ENCODE peak calls at places on chromosomes 11 and 22, in nine cellular contexts. U is IMR-90; E is CD8-positive, alpha-beta memory T cell; B is HepG2; S is colonic mucosa; K is prostate gland; M is cardiac muscle cell; T is stomach; V is mesenchymal stem cell. N is an unnamed sample. For H3K4me1, the result is how much of the 10 kb centered on the place peaks cover.

GRCh38 chr11:13011366-13012036 is 2.4 kb downstream of the RASSF10 start:
- DNase-seq in U (no peak), E (no peak), B (no peak), S (no peak), K (no peak), M (no peak), T (no peak), V (no peak), N (peak)

GRCh38 chr11:15933896-15934625 is 422.3 kb downstream of the SOX6 start:
- DNase-seq in U (peak), E (no peak), B (no peak), S (no peak), K (no peak), M (peak), T (no peak), V (no peak), N (peak)

GRCh38 chr11:44958165-44958564 is 7.5 kb upstream of the TP53I11 start:
- DNase-seq in U (no peak), E (no peak), B (no peak), S (peak), K (no peak), M (no peak), T (peak), V (no peak), N (peak)

GRCh38 chr22:23504522-23504921 is 75.6 kb downstream of the IGLL1 start:
- DNase-seq in U (no peak), E (no peak), B (no peak), S (no peak), K (no peak), M (peak), T (no peak), V (no peak), N (no peak)

GRCh38 chr22:17013396-17014100 is 5.5 kb upstream of the GAB4 start:
- DNase-seq in U (no peak), E (no peak), B (no peak), S (no peak), K (no peak), M (no peak), T (no peak), V (no peak), N (no peak)

GRCh38 chr22:37926358-37926757 is 20.3 kb downstream of the MICALL1 start:
- DNase-seq in U (no peak), E (no peak), B (no peak), S (no peak), K (no peak), M (no peak), T (peak), V (no peak), N (no peak)

GRCh38 chr11:86152006-86152862 is 83.3 kb upstream of the PICALM start:
- DNase-seq in U (peak), E (no peak), B (no peak), S (no peak), K (no peak), M (peak), T (no peak), V (no peak), N (no peak)

GRCh38 chr11:112605093-112605666 is 344.5 kb upstream of the PLET1 start:
- DNase-seq in U (peak), E (no peak), B (no peak), S (no peak), K (no peak), M (no peak), T (no peak), V (no peak), N (no peak)

GRCh38 chr11:117900144-117900651 is 23.7 kb upstream of the FXYD6 start:
- DNase-seq in U (no peak), E (no peak), B (no peak), S (no peak), K (no peak), M (no peak), T (no peak), V (no peak), N (no peak)

GRCh38 chr11:11400635-11401232 is 47.7 kb upstream of the CSNK2A3 start:
- DNase-seq in U (no peak), E (no peak), B (peak), S (no peak), K (no peak), M (no peak), T (no peak), V (no peak), N (peak)

GRCh38 chr11:35404397-35404775 is 15.0 kb downstream of the SLC1A2 start:
- DNase-seq in U (peak), E (no peak), B (peak), S (peak), K (no peak), M (peak), T (peak), V (peak), N (peak)

GRCh38 chr22:34214372-34214771 is 294.1 kb upstream of the LARGE1 start:
- DNase-seq in U (no peak), E (no peak), B (no peak), S (no peak), K (no peak), M (no peak), T (no peak), V (no peak), N (no peak)
- H3K4me3 ChIP-seq in U (no peak), E (no peak), B (no peak), S (no peak), K (no peak), M (no peak), T (no peak), V (no peak), N (no peak)

DNA sequence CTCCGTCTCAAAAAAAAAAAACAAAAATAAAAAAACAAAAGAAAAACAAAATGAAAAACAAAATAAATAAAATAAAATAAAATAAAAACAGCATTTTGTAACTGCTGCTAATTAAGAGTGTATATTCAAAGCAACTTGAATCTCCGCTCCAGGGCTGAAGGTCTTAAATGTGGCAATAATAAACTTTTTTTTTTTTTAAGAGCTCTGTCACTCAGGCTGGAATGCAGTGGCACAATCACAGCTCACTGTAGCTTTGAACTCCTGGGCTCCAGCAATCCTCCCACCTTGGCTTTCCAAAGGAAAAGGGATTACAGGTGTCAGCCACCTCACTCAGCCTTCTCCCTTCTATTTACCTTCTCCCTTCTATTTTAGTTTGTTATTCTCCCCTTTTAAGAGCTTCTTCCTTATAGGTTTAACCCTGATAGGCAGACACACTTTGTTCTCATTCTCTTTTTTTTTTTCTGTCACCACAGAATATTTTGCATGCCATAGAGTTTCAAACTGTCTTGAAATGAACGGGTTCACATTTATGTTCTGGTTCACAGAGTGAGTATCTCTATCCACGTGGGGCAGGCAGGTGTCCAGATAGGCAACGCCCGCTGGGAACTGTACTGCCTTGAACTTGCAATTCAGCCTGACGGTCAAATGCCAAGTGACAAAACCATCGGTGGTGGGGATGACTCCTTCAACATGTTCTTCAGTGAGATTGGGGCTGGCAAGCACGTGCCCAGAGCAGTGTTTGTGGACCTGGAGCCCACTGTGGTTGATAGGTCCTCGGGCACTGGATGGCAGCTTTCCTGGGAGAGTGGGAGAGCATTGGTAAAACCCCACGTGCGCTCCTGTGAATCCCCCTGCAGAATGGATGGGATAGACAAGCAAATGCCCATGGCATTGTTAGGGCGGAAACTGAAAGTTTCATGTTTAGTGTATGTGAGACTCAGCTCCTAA is 19.4 kb downstream of the LRRC74B start:
- DNase-seq in U (no peak), E (no peak), B (no peak), S (no peak), K (no peak), M (no peak), T (no peak), V (no peak), N (no peak)
- H3K27ac ChIP-seq in U (no peak), E (no peak), B (no peak), S (no peak), K (no peak), M (no peak), T (no peak), V (no peak), N (no peak)

GRCh38 chr22:31019276-31019930 is 50.3 kb downstream of the TUG1 start:
- DNase-seq in U (no peak), E (no peak), B (no peak), S (no peak), K (no peak), M (no peak), T (no peak), V (no peak), N (peak)

GRCh38 chr22:31020334-31020733 is 51.3 kb downstream of the TUG1 start:
- DNase-seq in U (no peak), E (no peak), B (peak), S (no peak), K (no peak), M (no peak), T (no peak), V (no peak), N (no peak)

DNA sequence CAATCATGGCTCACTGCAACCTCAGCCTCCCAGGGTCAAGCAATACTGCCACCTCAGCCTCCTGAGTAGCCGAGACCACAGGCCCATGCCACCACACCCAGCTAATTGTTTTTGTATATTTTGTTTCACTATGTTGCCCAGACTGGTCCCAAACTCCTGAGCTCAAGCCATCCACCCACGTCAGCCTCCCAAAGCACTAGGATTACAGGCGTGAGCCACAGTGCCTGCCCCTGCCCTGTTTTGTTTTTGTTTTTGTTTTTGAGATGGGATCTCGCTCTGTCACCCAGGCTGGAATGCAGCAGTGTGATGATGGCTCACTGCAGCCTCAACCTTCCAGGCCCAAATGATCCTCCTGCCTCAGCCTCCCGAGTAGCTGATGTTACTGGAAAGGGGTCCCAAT is 53.5 kb downstream of the TUG1 start:
- DNase-seq in U (no peak), E (no peak), B (no peak), S (no peak), K (no peak), M (no peak), T (no peak), V (no peak), N (no peak)
- H3K4me1 ChIP-seq in U (under half), E (under half), B (under half), S (under half), K (under half), M (under half), T (under half), V (under half), N (under half)

GRCh38 chr11:134406264-134407185 is 5.5 kb downstream of the B3GAT1 start:
- DNase-seq in U (no peak), E (no peak), B (no peak), S (no peak), K (no peak), M (no peak), T (peak), V (no peak), N (no peak)

GRCh38 chr11:134402910-134403309 is 9.1 kb downstream of the B3GAT1 start:
- DNase-seq in U (no peak), E (no peak), B (no peak), S (no peak), K (no peak), M (no peak), T (no peak), V (no peak), N (no peak)

GRCh38 chr11:134405436-134405835 is 6.6 kb downstream of the B3GAT1 start:
- DNase-seq in U (no peak), E (no peak), B (no peak), S (no peak), K (no peak), M (no peak), T (no peak), V (no peak), N (no peak)

GRCh38 chr11:134405841-134406240 is 6.2 kb downstream of the B3GAT1 start:
- DNase-seq in U (no peak), E (no peak), B (no peak), S (no peak), K (no peak), M (no peak), T (no peak), V (no peak), N (no peak)

GRCh38 chr11:134404485-134405341 is 7.3 kb downstream of the B3GAT1 start:
- DNase-seq in U (no peak), E (no peak), B (no peak), S (no peak), K (no peak), M (no peak), T (no peak), V (no peak), N (no peak)
- H3K4me3 ChIP-seq in U (no peak), E (no peak), B (no peak), S (no peak), K (no peak), M (no peak), T (no peak), V (no peak), N (no peak)

GRCh38 chr11:74319139-74319538 is 7.7 kb upstream of the P4HA3 start:
- DNase-seq in U (peak), E (no peak), B (no peak), S (no peak), K (no peak), M (peak), T (no peak), V (peak), N (no peak)
- H3K27ac ChIP-seq in U (peak), E (no peak), B (no peak), S (no peak), K (no peak), M (no peak), T (peak), V (peak), N (peak)